ENCODE peak calls at places on chromosomes 16 and 17, in six cellular contexts. S is HCT116, E is HepG2, P is H9, V is PC-9, I is astrocyte. J is an unnamed sample.
A peak's percentile ranks its signal among the peaks of the same experiment; 100 is the strongest.

GRCh38 chr16:85329059-85329812 is 217.0 kb upstream of the CIBAR2 start:
- DNase-seq in S (peak; percentile 28), V (no peak), P (peak; percentile 67), E (no peak), I (peak; percentile 56), J (peak; percentile 71)

GRCh38 chr17:65000798-65001197 is 55.7 kb downstream of the GNA13 start:
- DNase-seq in S (no peak), E (no peak), P (no peak), I (no peak), V (no peak), J (no peak)

GRCh38 chr17:76452102-76452645 is 778 bp downstream of the UBE2O start:
- DNase-seq in I (no peak), E (no peak), P (no peak), S (no peak), V (no peak), J (no peak)

GRCh38 chr16:51971184-51971583 is 575.8 kb downstream of the TOX3 start:
- DNase-seq in V (no peak), I (no peak), P (peak; percentile 44), S (no peak), E (no peak), J (peak; percentile 19)

GRCh38 chr17:47204722-47205418 is 4.3 kb upstream of the MYL4 start:
- DNase-seq in P (no peak), E (no peak), I (peak; percentile 55), S (no peak), V (peak; percentile 9), J (no peak)

GRCh38 chr17:54007855-54008254 is 185.1 kb downstream of the KIF2B start:
- DNase-seq in S (no peak), E (no peak), I (no peak), P (no peak), V (no peak), J (no peak)

GRCh38 chr16:82971126-82971525 is 344.4 kb downstream of the CDH13 start:
- DNase-seq in I (no peak), S (no peak), V (no peak), P (no peak), E (no peak), J (no peak)

GRCh38 chr16:69365901-69366300 is 14.3 kb upstream of the TMED6 start:
- DNase-seq in E (no peak), I (no peak), V (no peak), S (no peak), P (no peak), J (no peak)

GRCh38 chr17:7589204-7589868 is 558 bp downstream of the SOX15 start:
- DNase-seq in E (no peak), I (peak; percentile 61), V (peak; percentile 88), S (no peak), P (peak; percentile 93), J (peak; percentile 84)

GRCh38 chr16:85061566-85061965 is 34.0 kb downstream of the KIAA0513 start:
- DNase-seq in E (no peak), I (no peak), P (no peak), V (no peak), S (no peak), J (no peak)

GRCh38 chr16:21989141-21989540 is 11.8 kb downstream of the PDZD9 start:
- DNase-seq in E (no peak), S (no peak), P (no peak), I (no peak), V (no peak), J (no peak)

GRCh38 chr16:1920727-1921155 is 2.5 kb upstream of the HS3ST6 start:
- DNase-seq in S (no peak), P (peak; percentile 88), I (no peak), V (peak; percentile 48), E (no peak), J (peak; percentile 68)

GRCh38 chr16:8103649-8104289 is 486.5 kb downstream of the TMEM114 start:
- DNase-seq in E (no peak), I (no peak), P (no peak), S (no peak), V (no peak), J (no peak)

GRCh38 chr17:2174471-2175293 is 119.8 kb downstream of the HIC1 start:
- DNase-seq in I (peak; percentile 97), V (no peak), E (peak; percentile 94), P (no peak), S (no peak), J (peak; percentile 76)

GRCh38 chr16:48892884-48893283 is 282.9 kb upstream of the N4BP1 start:
- DNase-seq in S (peak; percentile 19), E (no peak), I (no peak), P (no peak), V (no peak), J (no peak)

GRCh38 chr17:38403491-38403890 is 24.8 kb upstream of the ARHGAP23 start:
- DNase-seq in V (no peak), E (no peak), S (no peak), P (peak; percentile 50), I (no peak), J (no peak)

GRCh38 chr16:51374346-51374745 is 223.3 kb upstream of the SALL1 start:
- DNase-seq in S (no peak), V (no peak), I (peak; percentile 89), E (no peak), P (no peak), J (no peak)

GRCh38 chr16:89300311-89300975 is 82.9 kb downstream of the ZNF778 start:
- DNase-seq in S (no peak), P (no peak), E (no peak), V (no peak), I (no peak), J (no peak)

GRCh38 chr17:38724337-38724988 is 5.7 kb upstream of the CISD3 start:
- DNase-seq in E (no peak), V (no peak), I (no peak), P (no peak), S (no peak), J (no peak)

GRCh38 chr17:62668091-62668804 is 40.8 kb downstream of the MRC2 start:
- DNase-seq in S (no peak), P (no peak), E (no peak), I (no peak), V (no peak), J (no peak)

GRCh38 chr17:41547921-41548843 is 20.1 kb upstream of the KRT19 start:
- DNase-seq in S (peak; percentile 96), I (peak; percentile 99), P (no peak), E (no peak), V (peak; percentile 94), J (peak; percentile 76)

GRCh38 chr17:42347198-42347597 is 41.0 kb downstream of the STAT3 start:
- DNase-seq in S (peak; percentile 22), I (peak; percentile 85), E (no peak), V (peak; percentile 29), P (no peak), J (no peak)

GRCh38 chr16:57994778-57995177 is 5.7 kb downstream of the ZNF319 start:
- DNase-seq in V (peak; percentile 69), E (peak; percentile 44), P (peak; percentile 59), I (no peak), S (peak; percentile 37), J (peak; percentile 62)

GRCh38 chr17:49576121-49576905 is 642 bp downstream of the NXPH3 start:
- DNase-seq in I (no peak), V (peak; percentile 35), S (no peak), P (peak; percentile 91), E (no peak), J (peak; percentile 68)

GRCh38 chr17:33291248-33292183 is 1.6 kb downstream of the ASIC2 start:
- DNase-seq in E (no peak), P (peak; percentile 81), S (no peak), V (no peak), I (peak; percentile 63), J (peak; percentile 50)

GRCh38 chr17:29572691-29573557 is 4.4 kb downstream of the TP53I13 start:
- DNase-seq in I (no peak), V (no peak), E (no peak), P (peak; percentile 68), S (no peak), J (peak; percentile 81)

GRCh38 chr17:45319239-45319703 is 2.5 kb upstream of the MAP3K14 start:
- DNase-seq in V (peak; percentile 40), P (no peak), S (peak; percentile 64), I (peak; percentile 78), E (no peak), J (peak; percentile 70)

GRCh38 chr17:58172369-58173071 is 5.7 kb downstream of the OR4D2 start:
- DNase-seq in S (peak; percentile 79), E (peak; percentile 62), V (no peak), I (no peak), P (peak; percentile 85), J (no peak)

GRCh38 chr17:70520447-70520846 is 351.1 kb downstream of the KCNJ2 start:
- DNase-seq in P (no peak), V (no peak), S (no peak), E (no peak), I (no peak), J (no peak)

GRCh38 chr17:59651346-59651745 is 31.7 kb downstream of the CLTC start:
- DNase-seq in S (no peak), P (no peak), I (peak; percentile 64), V (no peak), E (no peak), J (no peak)

GRCh38 chr17:59650642-59651041 is 30.9 kb downstream of the CLTC start:
- DNase-seq in S (no peak), V (no peak), P (no peak), I (no peak), E (no peak), J (no peak)

GRCh38 chr17:59652119-59652518 is 32.4 kb downstream of the CLTC start:
- DNase-seq in I (peak; percentile 74), E (no peak), P (no peak), S (no peak), V (no peak), J (no peak)

GRCh38 chr17:59647288-59647687 is 27.6 kb downstream of the CLTC start:
- DNase-seq in P (no peak), E (no peak), S (no peak), I (no peak), V (no peak), J (no peak)

GRCh38 chr17:59649886-59650285 is 30.2 kb downstream of the CLTC start:
- DNase-seq in P (no peak), I (no peak), S (no peak), V (no peak), E (no peak), J (no peak)
- H3K79me2 ChIP-seq in P (no peaks in the 10 kb centered on the region), I (peaks cover 80% of the 10 kb centered on the region), S (peaks cover 93% of the 10 kb centered on the region), V (peaks cover 79% of the 10 kb centered on the region), E (peaks cover 30% of the 10 kb centered on the region), J (peaks cover 84% of the 10 kb centered on the region)

DNA sequence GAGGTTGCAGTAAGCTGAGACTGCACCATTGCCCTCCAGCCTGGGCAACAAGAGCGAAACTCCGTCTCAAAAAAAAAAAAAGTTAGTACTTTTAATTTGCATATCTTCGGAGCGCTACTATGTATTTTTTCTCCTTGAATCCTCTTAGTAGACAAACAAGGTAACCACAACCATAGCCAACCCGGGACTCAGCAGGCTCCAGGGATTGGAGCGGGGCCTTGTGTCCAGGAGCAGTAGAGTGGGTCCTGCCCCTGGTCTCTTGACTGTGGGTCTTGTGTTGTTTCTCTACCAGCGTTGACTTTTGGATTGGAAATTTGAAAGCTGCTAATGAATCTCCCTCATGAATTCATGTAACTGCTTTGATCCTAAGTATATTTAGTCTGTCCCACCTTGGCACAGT is 32.3 kb downstream of the PRMT7 start:
- DNase-seq in V (no peak), S (no peak), P (no peak), I (no peak), E (no peak), J (no peak)
- H3K4me1 ChIP-seq in V (no peaks in the 10 kb centered on the region), S (no peaks in the 10 kb centered on the region), P (no peaks in the 10 kb centered on the region), I (no peaks in the 10 kb centered on the region), E (no peaks in the 10 kb centered on the region), J (no peaks in the 10 kb centered on the region)

GRCh38 chr16:23650674-23651073 is 9.4 kb downstream of the DCTN5 start:
- DNase-seq in V (no peak), P (no peak), E (no peak), S (no peak), I (peak; percentile 35), J (no peak)
- H3K79me2 ChIP-seq in V (peaks cover 45% of the 10 kb centered on the region), P (peaks cover 4% of the 10 kb centered on the region), E (peaks cover 84% of the 10 kb centered on the region), S (peaks cover 72% of the 10 kb centered on the region), I (peaks cover 97% of the 10 kb centered on the region), J (peaks cover 10% of the 10 kb centered on the region)

GRCh38 chr16:81552743-81553079 is 108.1 kb downstream of the CMIP start:
- DNase-seq in P (no peak), I (no peak), S (no peak), V (no peak), E (no peak), J (no peak)
- H3K4me1 ChIP-seq in P (no peaks in the 10 kb centered on the region), I (peaks cover 38% of the 10 kb centered on the region), S (peaks cover 25% of the 10 kb centered on the region), V (peaks cover under 1% of the 10 kb centered on the region), E (peaks cover 84% of the 10 kb centered on the region), J (peaks cover 18% of the 10 kb centered on the region)

J was measured in hepatocyte.